ENCODE peak calls at places on chromosome 22, in seven cellular contexts. E is pancreas; P is central memory CD4-positive, alpha-beta T cell; Q is activated naive CD4-positive, alpha-beta T cell treated with anti-CD3 and anti-CD28 coated beads, Interleukin-2, amount 50 U/mL, for 16 hours; V is NCI-H1417 treated with DMSO at 0.1 percent for 48 hours; C is sigmoid colon; X is activated T-helper 1 cell treated with anti-CD3 and anti-CD28 coated beads, Interleukin-2, amount 50 U/mL, for 16 hours. G is an unnamed sample.

GRCh38 chr22:31952459-31952858 is 8.1 kb downstream of the YWHAH start:
- DNase-seq in E (no peak), P (no peak), Q (no peak), V (no peak), C (no peak), X (no peak), G (no peak)

GRCh38 chr22:41469218-41469851 is 418 bp downstream of the ACO2 start:
- DNase-seq in E (no peak), P (no peak), Q (no peak), V (no peak), C (peak), X (no peak), G (no peak)

GRCh38 chr22:48737461-48738203 is 1090.0 kb downstream of the BRD1 start:
- DNase-seq in E (no peak), P (no peak), Q (no peak), V (no peak), C (peak), X (no peak), G (peak)

GRCh38 chr22:19892249-19892879 is 37.7 kb upstream of the GNB1L start:
- DNase-seq in E (no peak), P (peak), Q (peak), V (peak), C (no peak), X (peak), G (no peak)

GRCh38 chr22:49373801-49374226 is 453.9 kb downstream of the BRD1 start:
- DNase-seq in E (no peak), P (no peak), Q (no peak), V (no peak), C (no peak), X (no peak), G (no peak)

GRCh38 chr22:20441631-20442484 is 4.2 kb upstream of the SCARF2 start:
- DNase-seq in E (no peak), P (no peak), Q (no peak), V (no peak), C (no peak), X (no peak), G (no peak)

GRCh38 chr22:37032535-37033460 is 13.3 kb downstream of the MPST start:
- DNase-seq in E (peak), P (no peak), Q (no peak), V (no peak), C (no peak), X (no peak), G (no peak)

GRCh38 chr22:11605468-11605981 is 3922.5 kb upstream of the OR11H1 start:
- DNase-seq in E (no peak), P (no peak), Q (no peak), V (no peak), C (no peak), X (no peak), G (no peak)

GRCh38 chr22:29476116-29476515 is 3.9 kb upstream of the NEFH start:
- DNase-seq in E (no peak), P (no peak), Q (no peak), V (no peak), C (no peak), X (no peak), G (no peak)

GRCh38 chr22:39446239-39446721 is 10.5 kb upstream of the MGAT3 start:
- DNase-seq in E (no peak), P (no peak), Q (no peak), V (no peak), C (no peak), X (no peak), G (no peak)

GRCh38 chr22:27752771-27753170 is 48.8 kb downstream of the MN1 start:
- DNase-seq in E (no peak), P (no peak), Q (no peak), V (no peak), C (peak), X (no peak), G (no peak)

GRCh38 chr22:43164636-43165035 is 13.3 kb downstream of the TSPO start:
- DNase-seq in E (no peak), P (no peak), Q (no peak), V (no peak), C (no peak), X (no peak), G (no peak)

GRCh38 chr22:23418159-23418788 is 161.8 kb downstream of the IGLL1 start:
- DNase-seq in E (no peak), P (no peak), Q (no peak), V (no peak), C (no peak), X (no peak), G (no peak)

GRCh38 chr22:35587447-35587870 is 29.7 kb downstream of the MB start:
- DNase-seq in E (no peak), P (no peak), Q (no peak), V (no peak), C (peak), X (no peak), G (no peak)

GRCh38 chr22:46209262-46209661 is 40.8 kb downstream of the CDPF1 start:
- DNase-seq in E (no peak), P (no peak), Q (no peak), V (no peak), C (no peak), X (no peak), G (no peak)

GRCh38 chr22:27381552-27381951 is 420.0 kb downstream of the MN1 start:
- DNase-seq in E (no peak), P (no peak), Q (no peak), V (no peak), C (no peak), X (no peak), G (no peak)

GRCh38 chr22:49670610-49671330 is 156.9 kb downstream of the BRD1 start:
- DNase-seq in E (no peak), P (no peak), Q (peak), V (no peak), C (peak), X (no peak), G (no peak)

GRCh38 chr22:39472570-39473556 is 16.1 kb downstream of the MGAT3 start:
- DNase-seq in E (peak), P (no peak), Q (no peak), V (no peak), C (no peak), X (no peak), G (no peak)

GRCh38 chr22:43129426-43130425 is 13.5 kb downstream of the MCAT start:
- DNase-seq in E (no peak), P (no peak), Q (no peak), V (no peak), C (no peak), X (no peak), G (no peak)

GRCh38 chr22:20272700-20273099 is 4.6 kb upstream of the RTN4R start:
- DNase-seq in E (no peak), P (no peak), Q (no peak), V (no peak), C (no peak), X (no peak), G (no peak)

GRCh38 chr22:47558828-47559700 is 796.6 kb downstream of the TBC1D22A start:
- DNase-seq in E (no peak), P (no peak), Q (no peak), V (no peak), C (no peak), X (no peak), G (no peak)

GRCh38 chr22:44351685-44352377 is 39.1 kb upstream of the SHISAL1 start:
- DNase-seq in E (no peak), P (no peak), Q (peak), V (no peak), C (peak), X (no peak), G (no peak)

GRCh38 chr22:50014655-50015401 is 2.3 kb upstream of the IL17REL start:
- DNase-seq in E (no peak), P (no peak), Q (peak), V (no peak), C (peak), X (no peak), G (peak)

GRCh38 chr22:48954781-48955311 is 872.8 kb downstream of the BRD1 start:
- DNase-seq in E (no peak), P (no peak), Q (no peak), V (no peak), C (no peak), X (no peak), G (no peak)

GRCh38 chr22:45584121-45584570 is 81.5 kb downstream of the FBLN1 start:
- DNase-seq in E (no peak), P (no peak), Q (no peak), V (no peak), C (no peak), X (no peak), G (no peak)

GRCh38 chr22:41021039-41021654 is 70.0 kb downstream of the RBX1 start:
- DNase-seq in E (peak), P (no peak), Q (no peak), V (no peak), C (peak), X (no peak), G (no peak)

GRCh38 chr22:46754110-46754799 is 8.2 kb upstream of the TBC1D22A start:
- DNase-seq in E (peak), P (no peak), Q (no peak), V (no peak), C (peak), X (no peak), G (peak)

GRCh38 chr22:32733196-32733595 is 68.3 kb upstream of the TIMP3 start:
- DNase-seq in E (no peak), P (no peak), Q (no peak), V (no peak), C (no peak), X (no peak), G (no peak)

GRCh38 chr22:50738649-50739227 is 734 bp downstream of the ACR start:
- DNase-seq in E (peak), P (no peak), Q (no peak), V (no peak), C (no peak), X (no peak), G (peak)

GRCh38 chr22:44869196-44869595 is 116.8 kb downstream of the ARHGAP8 start:
- DNase-seq in E (no peak), P (no peak), Q (no peak), V (no peak), C (no peak), X (no peak), G (no peak)

GRCh38 chr22:21762712-21763581 is 27.4 kb upstream of the YPEL1 start:
- DNase-seq in E (no peak), P (no peak), Q (peak), V (no peak), C (no peak), X (no peak), G (peak)

GRCh38 chr22:39575552-39575825 is 4.9 kb downstream of the CACNA1I start:
- DNase-seq in E (no peak), P (no peak), Q (no peak), V (no peak), C (no peak), X (no peak), G (no peak)

G was measured in natural killer cell treated with Interleukin-12 subunit alpha and Interleukin-12 subunit beta and Interleukin-15 and Interleukin-18, amount 100 ng/mL, for 72 hours.